ENCODE peak calls at places on chromosomes 6 and 20, in six cellular contexts. J, B, K, M, I and N are unnamed samples.
A peak's percentile ranks its signal among the peaks of the same experiment; 100 is the strongest.

GRCh38 chr20:6811262-6811661 is 43.8 kb downstream of the BMP2 start:
- DNase-seq in M (no peak), I (no peak), B (no peak), K (no peak), J (no peak), N (no peak)

GRCh38 chr6:52301326-52301725 is 16.8 kb upstream of the MCM3 start:
- DNase-seq in I (no peak), B (no peak), K (no peak), M (no peak), J (no peak), N (no peak)

GRCh38 chr6:16130437-16130891 is 1.6 kb downstream of the MYLIP start:
- DNase-seq in M (no peak), J (peak; percentile 45), B (no peak), K (no peak), I (no peak), N (no peak)

GRCh38 chr20:19786311-19786710 is 28.3 kb downstream of the RIN2 start:
- DNase-seq in J (peak; percentile 59), M (no peak), I (peak; percentile 70), K (no peak), B (no peak), N (no peak)

GRCh38 chr6:113457751-113458150 is 399.4 kb upstream of the MARCKS start:
- DNase-seq in K (no peak), B (no peak), M (no peak), I (no peak), J (no peak), N (no peak)

GRCh38 chr20:59204201-59204894 is 40.7 kb downstream of the ZNF831 start:
- DNase-seq in I (no peak), M (no peak), K (no peak), B (no peak), J (no peak), N (no peak)

GRCh38 chr6:12776291-12776690 is 59.7 kb downstream of the PHACTR1 start:
- DNase-seq in I (no peak), K (no peak), B (no peak), J (no peak), M (no peak), N (no peak)

GRCh38 chr20:53623127-53623453 is 29.5 kb upstream of the ZNF217 start:
- DNase-seq in I (no peak), B (no peak), J (no peak), M (no peak), K (no peak), N (no peak)

GRCh38 chr20:5531318-5532081 is 214.7 kb upstream of the PROKR2 start:
- DNase-seq in B (no peak), I (no peak), J (no peak), K (no peak), M (no peak), N (no peak)

DNA sequence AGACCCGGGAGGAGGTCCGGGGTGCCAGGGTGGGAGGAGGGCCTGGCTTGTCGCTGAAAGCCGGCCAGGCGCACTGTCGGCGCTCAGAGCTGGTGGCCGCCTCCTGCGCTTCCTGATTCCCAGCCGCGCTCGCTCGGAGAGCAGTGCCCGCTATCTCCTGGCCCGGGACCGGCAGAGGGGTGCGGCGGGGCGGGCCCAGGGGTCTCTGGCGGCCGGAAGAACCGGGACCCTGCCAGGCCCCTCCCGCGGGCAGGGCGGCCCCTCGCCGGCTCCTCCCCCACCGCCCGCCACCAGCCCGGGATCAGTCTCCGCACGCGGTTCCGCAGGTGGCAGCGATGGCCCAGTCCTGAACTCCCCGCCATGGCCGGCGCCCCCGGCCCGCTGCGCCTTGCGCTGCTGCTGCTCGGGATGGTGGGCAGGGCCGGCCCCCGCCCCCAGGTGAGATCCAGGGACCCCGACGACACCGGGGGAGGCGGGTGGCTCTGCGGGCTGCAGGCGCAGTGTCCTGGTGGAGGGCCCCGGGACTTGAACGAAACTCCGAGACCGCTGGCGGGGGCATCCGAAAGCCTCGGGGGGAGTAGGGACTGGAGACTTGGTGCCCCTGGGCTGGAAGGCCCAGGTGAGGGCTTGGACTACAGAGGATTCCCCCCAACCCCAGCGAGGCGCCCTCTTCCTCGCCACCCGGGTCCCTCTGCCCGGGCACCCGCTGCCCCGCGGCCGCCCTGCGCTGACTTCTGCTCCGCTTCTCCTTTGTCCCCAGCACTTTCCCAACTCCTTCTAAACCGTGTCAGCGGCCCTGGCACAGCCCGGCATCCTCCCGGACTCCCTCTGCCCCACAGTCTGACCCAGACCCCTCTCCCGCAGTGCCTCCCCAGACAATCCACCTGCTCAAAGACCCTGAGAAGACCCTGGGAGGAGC is at the start of gene GLP1R:
- DNase-seq in K (no peak), I (no peak), J (no peak), M (no peak), B (no peak), N (no peak)
- H3K4me3 ChIP-seq in K (peak within 1 kb of the TSS; percentile 39), I (peak within 1 kb of the TSS; percentile 26), J (no peak within 1 kb of the TSS), M (peak within 1 kb of the TSS; percentile 10), B (no peak within 1 kb of the TSS), N (peak within 1 kb of the TSS; percentile 40)

DNA sequence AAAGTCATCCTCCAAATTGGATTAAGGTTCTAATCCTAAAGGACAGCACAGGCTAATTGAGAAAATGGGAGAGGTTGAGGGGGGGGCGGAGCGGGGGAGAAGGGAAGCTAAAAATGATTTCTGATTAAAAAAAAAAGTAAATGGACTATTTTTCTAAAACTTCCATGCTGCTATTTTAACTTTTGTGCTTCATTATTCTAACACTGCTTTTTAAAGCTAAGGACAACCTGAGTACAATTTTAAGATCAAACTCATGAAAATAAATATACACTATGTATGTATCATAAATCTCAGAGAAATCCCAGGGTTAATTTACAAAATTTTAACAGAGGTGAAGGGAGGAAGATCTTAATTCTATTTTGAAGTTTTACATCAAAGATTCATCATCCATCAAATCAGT is 4.4 kb downstream of the MAN1A1 start:
- DNase-seq in I (no peak), K (no peak), J (no peak), M (no peak), B (no peak), N (no peak)
- H3K36me3 ChIP-seq in I (no peaks in the 10 kb centered on the region), K (no peaks in the 10 kb centered on the region), J (no peaks in the 10 kb centered on the region), M (no peaks in the 10 kb centered on the region), B (no peaks in the 10 kb centered on the region), N (no peaks in the 10 kb centered on the region)

DNA sequence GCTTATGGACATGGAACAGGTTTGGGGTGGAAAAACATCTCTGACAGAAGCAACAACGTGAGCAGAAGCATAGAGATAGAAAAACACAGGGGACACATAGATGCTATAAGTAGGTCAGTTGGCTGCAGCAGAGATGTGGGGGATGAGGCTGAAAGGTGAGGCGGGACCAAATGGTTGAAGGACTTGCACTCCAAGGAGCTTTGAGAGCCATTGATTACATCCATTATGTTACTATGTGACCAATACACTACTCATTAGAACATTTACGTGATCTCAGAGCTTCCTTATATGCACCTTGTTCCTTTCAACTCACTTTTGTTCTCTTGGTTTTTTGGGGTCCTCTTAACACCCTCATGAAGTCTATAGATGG is 47.9 kb upstream of the TTPAL start:
- DNase-seq in J (no peak), K (no peak), B (no peak), I (no peak), M (no peak), N (no peak)
- TF ChIP-seq POLR2A in J (no peak), K (no peak), B (no peak), I (no peak), M (no peak), N (no peak)

GRCh38 chr6:115544765-115545409 is 515.8 kb downstream of the FRK start:
- DNase-seq in J (no peak), K (no peak), I (peak; percentile 23), B (no peak), M (no peak), N (no peak)
- H3K4me3 ChIP-seq in J (no peak overlapping the region), K (no peak overlapping the region), I (no peak overlapping the region), B (no peak overlapping the region), M (no peak overlapping the region), N (no peak overlapping the region)

GRCh38 chr20:36805396-36805795 is 31.8 kb upstream of the DSN1 start:
- DNase-seq in B (no peak), M (no peak), I (no peak), J (no peak), K (no peak), N (no peak)
- H3K36me3 ChIP-seq in B (no peaks in the 10 kb centered on the region), M (no peaks in the 10 kb centered on the region), I (peaks cover 98% of the 10 kb centered on the region), J (peaks cover 33% of the 10 kb centered on the region), K (peaks cover 94% of the 10 kb centered on the region), N (peaks cover 36% of the 10 kb centered on the region)

GRCh38 chr6:90584636-90585255 is 2.1 kb downstream of the MAP3K7 start:
- DNase-seq in K (no peak), J (no peak), I (no peak), B (no peak), M (no peak), N (no peak)

GRCh38 chr6:90583783-90584481 is 2.9 kb downstream of the MAP3K7 start:
- DNase-seq in M (no peak), J (no peak), B (no peak), K (no peak), I (no peak), N (no peak)

GRCh38 chr6:90583179-90583578 is 3.7 kb downstream of the MAP3K7 start:
- DNase-seq in I (no peak), M (no peak), J (no peak), K (no peak), B (no peak), N (no peak)

DNA sequence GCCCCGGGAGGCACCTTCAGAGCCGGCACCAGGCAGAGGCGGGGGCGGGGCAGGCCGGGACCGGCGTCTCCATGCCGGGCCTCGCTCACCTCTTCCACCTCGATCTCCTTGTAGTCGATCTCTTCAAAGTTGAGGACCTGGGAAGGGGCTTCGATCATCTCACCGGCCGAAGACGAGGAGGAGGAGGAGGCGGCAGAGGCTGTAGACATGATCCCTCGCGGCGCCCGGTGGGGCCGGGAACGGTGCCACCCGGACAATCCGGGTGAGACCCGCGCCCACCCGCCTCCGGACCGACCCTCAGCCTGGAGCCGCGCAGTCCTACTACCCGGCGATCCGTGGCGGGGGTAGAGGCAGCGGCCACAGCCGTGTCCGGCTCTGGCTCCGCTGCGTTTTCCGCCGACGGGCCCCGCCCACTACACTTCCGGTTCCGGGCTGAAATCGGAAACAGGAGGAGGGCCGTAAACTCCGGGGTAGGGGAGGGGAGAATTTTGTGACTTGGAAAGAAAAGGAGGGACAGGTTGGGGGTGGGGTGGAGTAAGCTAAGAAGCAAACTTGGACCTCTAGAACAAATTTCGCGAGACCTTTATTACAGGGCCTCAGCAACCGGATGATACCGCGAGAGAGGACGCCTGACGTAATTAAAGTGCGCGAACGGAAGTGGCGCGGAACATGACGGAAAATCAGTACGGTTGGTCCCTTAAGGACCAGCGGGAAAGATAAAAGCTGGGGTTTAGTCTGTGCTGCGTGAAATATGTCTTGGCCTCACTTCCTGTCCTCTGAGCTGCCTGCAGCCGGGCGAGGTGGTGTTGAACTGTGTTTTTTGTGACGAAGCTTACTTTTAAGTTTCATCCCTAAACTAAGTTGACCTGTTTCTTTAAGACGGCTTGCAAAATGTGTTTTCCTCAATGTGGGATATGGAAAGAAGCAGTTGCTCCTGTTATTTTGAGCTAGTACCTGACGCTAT is at the start of gene MAP3K7:
- DNase-seq in J (peak; percentile 95), B (peak; percentile 96), K (peak; percentile 94), M (peak; percentile 91), I (peak; percentile 93), N (peak; percentile 91)
- TF ChIP-seq POLR2A in J (peak; percentile 77), B (peak; percentile 66), K (no peak), M (peak; percentile 21), I (no peak), N (no peak)